ENCODE peak calls at places on chromosomes 3 and 15, in seven cellular contexts. I is heart right ventricle, E is psoas muscle, V is upper lobe of left lung, O is uterus, T is cardiac muscle cell, A is endodermal cell. G is an unnamed sample. For H3K36me3 and H3K4me1, the result is how much of the 10 kb centered on the place peaks cover.

GRCh38 chr3:163891771-163892170 is 1186.5 kb downstream of the SI start:
- DNase-seq in I (no peak), E (no peak), V (no peak), O (no peak), T (no peak), A (no peak), G (no peak)

GRCh38 chr3:41508063-41508696 is 308.9 kb downstream of the CTNNB1 start:
- DNase-seq in I (no peak), E (no peak), V (no peak), O (no peak), T (no peak), A (peak), G (no peak)

GRCh38 chr3:156948402-156949210 is 122.5 kb downstream of the LEKR1 start:
- DNase-seq in I (no peak), E (no peak), V (no peak), O (no peak), T (no peak), A (no peak), G (no peak)

GRCh38 chr3:192802957-192803899 is 75.9 kb upstream of the FGF12 start:
- DNase-seq in I (no peak), E (no peak), V (no peak), O (no peak), T (peak), A (no peak), G (no peak)

GRCh38 chr15:41870689-41871081 is 23.2 kb downstream of the SPTBN5 start:
- DNase-seq in I (no peak), E (no peak), V (no peak), O (no peak), T (no peak), A (no peak), G (no peak)

GRCh38 chr15:77599899-77600298 is 32.8 kb downstream of the LINGO1 start:
- DNase-seq in I (peak), E (no peak), V (no peak), O (no peak), T (peak), A (peak), G (no peak)

GRCh38 chr15:44231842-44232241 is 36.8 kb upstream of the FRMD5 start:
- DNase-seq in I (no peak), E (no peak), V (no peak), O (no peak), T (no peak), A (no peak), G (no peak)

GRCh38 chr3:23888617-23889228 is 28.1 kb downstream of the NKIRAS1 start:
- DNase-seq in I (no peak), E (no peak), V (no peak), O (no peak), T (no peak), A (no peak), G (no peak)

GRCh38 chr15:42371125-42371524 is 11.8 kb downstream of the CAPN3 start:
- DNase-seq in I (no peak), E (no peak), V (no peak), O (no peak), T (no peak), A (no peak), G (no peak)

GRCh38 chr3:155271343-155271613 is 22.2 kb downstream of the STRIT1 start:
- DNase-seq in I (no peak), E (no peak), V (no peak), O (no peak), T (no peak), A (no peak), G (no peak)

GRCh38 chr15:29451201-29451781 is 181.7 kb upstream of the NSMCE3 start:
- DNase-seq in I (no peak), E (no peak), V (no peak), O (no peak), T (peak), A (peak), G (no peak)

GRCh38 chr15:85095566-85095965 is 113.9 kb downstream of the PDE8A start:
- DNase-seq in I (no peak), E (no peak), V (no peak), O (no peak), T (no peak), A (no peak), G (no peak)

GRCh38 chr3:97138914-97139541 is 324.6 kb downstream of the EPHA6 start:
- DNase-seq in I (no peak), E (no peak), V (no peak), O (no peak), T (no peak), A (peak), G (no peak)

GRCh38 chr15:101543926-101544490 is 54.5 kb upstream of the PCSK6 start:
- DNase-seq in I (no peak), E (no peak), V (no peak), O (no peak), T (no peak), A (no peak), G (no peak)

GRCh38 chr15:101541501-101542292 is 52.2 kb upstream of the PCSK6 start:
- DNase-seq in I (no peak), E (no peak), V (no peak), O (no peak), T (no peak), A (peak), G (no peak)

GRCh38 chr15:101543431-101543830 is 53.9 kb upstream of the PCSK6 start:
- DNase-seq in I (no peak), E (no peak), V (no peak), O (no peak), T (no peak), A (peak), G (no peak)

GRCh38 chr15:101543026-101543390 is 53.5 kb upstream of the PCSK6 start:
- DNase-seq in I (no peak), E (no peak), V (no peak), O (no peak), T (no peak), A (no peak), G (no peak)

GRCh38 chr15:101542306-101543025 is 53.0 kb upstream of the PCSK6 start:
- DNase-seq in I (peak), E (no peak), V (no peak), O (no peak), T (no peak), A (peak), G (peak)
- H3K36me3 ChIP-seq in I (under half), E (under half), V (under half), O (under half), T (under half), A (under half), G (under half)

DNA sequence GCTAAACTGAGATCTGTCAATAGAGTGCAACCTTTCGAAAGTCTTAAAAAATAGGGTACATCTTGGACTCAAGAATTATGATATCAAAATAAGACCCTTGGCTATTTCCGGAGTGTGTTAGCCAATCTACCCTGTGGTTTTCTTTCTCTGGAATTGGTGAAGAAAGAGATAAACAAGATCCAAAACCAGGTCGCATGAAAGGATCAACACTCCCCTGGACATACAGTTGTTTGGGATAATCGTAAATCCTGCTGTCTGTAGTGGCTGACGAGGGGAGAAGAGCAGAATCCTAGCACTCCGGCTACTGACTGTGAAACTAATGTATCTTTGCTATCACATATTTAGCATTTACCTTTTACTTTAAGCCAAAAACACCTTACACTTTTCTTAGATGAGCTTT is 30.9 kb downstream of the FNDC3B start:
- DNase-seq in I (no peak), E (no peak), V (no peak), O (no peak), T (no peak), A (no peak), G (no peak)
- H3K4me1 ChIP-seq in I (half or more), E (half or more), V (under half), O (under half), T (under half), A (under half), G (half or more)

DNA sequence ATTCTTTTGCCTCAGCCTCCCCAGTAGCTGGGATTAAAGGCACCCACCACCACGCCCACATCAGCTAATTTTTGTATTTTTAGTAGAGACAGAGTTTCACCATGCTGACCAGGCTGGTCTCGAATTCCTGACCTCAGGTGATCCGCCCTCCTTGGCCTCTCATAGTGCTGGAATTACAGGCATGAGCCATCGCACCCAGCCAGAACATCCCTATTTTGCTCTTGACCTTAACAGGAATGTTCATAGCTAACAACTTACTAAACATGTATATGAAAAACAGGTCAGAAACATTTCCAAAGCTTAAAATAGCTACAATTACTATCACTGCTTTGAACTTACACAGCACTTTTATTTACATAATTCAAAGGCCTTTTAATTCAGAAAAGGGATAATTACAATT is 33.7 kb downstream of the UQCC5 start:
- DNase-seq in I (no peak), E (no peak), V (no peak), O (no peak), T (no peak), A (no peak), G (no peak)
- H3K36me3 ChIP-seq in I (under half), E (under half), V (under half), O (under half), T (under half), A (half or more), G (half or more)

GRCh38 chr3:133574260-133574881 is 885 bp downstream of the CDV3 start:
- DNase-seq in I (peak), E (peak), V (peak), O (peak), T (peak), A (peak), G (peak)
- H3K4me1 ChIP-seq in I (half or more), E (under half), V (half or more), O (under half), T (under half), A (under half), G (under half)

DNA sequence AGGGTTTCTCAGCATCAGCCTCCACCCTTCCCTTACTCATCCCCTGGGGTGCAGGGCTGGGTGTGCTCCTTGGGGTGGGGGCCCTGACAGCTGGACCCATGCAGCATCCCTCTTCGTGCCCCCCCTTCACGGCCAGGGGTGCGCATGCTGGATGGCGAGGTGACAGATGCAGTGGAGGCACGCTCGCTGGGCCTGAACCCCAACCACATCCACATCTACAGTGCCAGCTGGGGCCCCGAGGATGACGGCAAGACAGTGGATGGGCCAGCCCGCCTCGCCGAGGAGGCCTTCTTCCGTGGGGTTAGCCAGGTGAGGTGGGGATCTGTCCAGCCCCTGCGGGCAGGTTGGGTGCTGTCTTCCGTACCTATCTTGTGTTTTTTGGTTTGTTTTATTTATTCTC is 6.3 kb upstream of the FES start:
- DNase-seq in I (no peak), E (no peak), V (no peak), O (no peak), T (no peak), A (no peak), G (no peak)
- H3K36me3 ChIP-seq in I (under half), E (under half), V (half or more), O (under half), T (under half), A (under half), G (half or more)